ENCODE peak calls at places on chromosome 10, in seven cellular contexts. Q is mucosa of descending colon, P is BE2C, W is WERI-Rb-1, I is colonic mucosa, O is cardiac fibroblast, H is IMR-90. M is an unnamed sample.

GRCh38 chr10:101575580-101576228 is 12.4 kb downstream of the POLL start:
- DNase-seq in Q (no peak), H (no peak), I (no peak), O (no peak), W (no peak), P (no peak), M (no peak)

GRCh38 chr10:126917375-126917774 is 12.1 kb downstream of the DOCK1 start:
- DNase-seq in Q (no peak), W (no peak), H (no peak), I (no peak), P (no peak), O (no peak), M (no peak)

GRCh38 chr10:81104494-81104893 is 566.8 kb downstream of the SH2D4B start:
- DNase-seq in P (no peak), H (no peak), I (no peak), W (no peak), O (no peak), Q (no peak), M (no peak)

GRCh38 chr10:34434119-34434594 is 380.9 kb downstream of the PARD3 start:
- DNase-seq in I (no peak), H (peak; percentile 78), O (peak; percentile 68), P (peak; percentile 10), W (no peak), Q (no peak), M (peak; percentile 58)

GRCh38 chr10:132065491-132066105 is at the start of gene JAKMIP3:
- DNase-seq in W (no peak), P (no peak), H (peak; percentile 96), I (peak; percentile 23), O (peak; percentile 90), Q (peak; percentile 26), M (peak; percentile 83)

GRCh38 chr10:70417568-70417967 is 13.6 kb downstream of the EIF4EBP2 start:
- DNase-seq in P (no peak), H (peak; percentile 52), I (no peak), O (no peak), Q (no peak), W (no peak), M (peak; percentile 52)

GRCh38 chr10:110686037-110686436 is 41.9 kb downstream of the RBM20 start:
- DNase-seq in I (no peak), Q (no peak), O (no peak), H (peak; percentile 60), P (no peak), W (no peak), M (no peak)

GRCh38 chr10:69801434-69802315 is at the start of gene COL13A1:
- DNase-seq in P (peak; percentile 29), I (peak; percentile 41), O (peak; percentile 59), H (peak; percentile 75), W (peak; percentile 87), Q (peak; percentile 21), M (peak; percentile 88)

GRCh38 chr10:70331486-70332268 is 47.9 kb upstream of the NPFFR1 start:
- DNase-seq in O (peak; percentile 96), P (peak; percentile 75), W (peak; percentile 35), Q (peak; percentile 68), I (peak; percentile 64), H (peak; percentile 93), M (peak; percentile 97)

GRCh38 chr10:32357056-32357735 is 10.2 kb upstream of the EPC1 start:
- DNase-seq in Q (no peak), H (no peak), O (no peak), P (no peak), W (no peak), I (no peak), M (no peak)

GRCh38 chr10:71188201-71188600 is 24.2 kb upstream of the UNC5B start:
- DNase-seq in W (no peak), H (no peak), O (no peak), P (no peak), Q (no peak), I (no peak), M (no peak)

GRCh38 chr10:6211341-6212265 is 8.9 kb downstream of the PFKFB3 start:
- DNase-seq in H (peak; percentile 46), O (peak; percentile 69), Q (no peak), I (no peak), P (peak; percentile 48), W (no peak), M (peak; percentile 59)

GRCh38 chr10:77062381-77062780 is 575.2 kb downstream of the KCNMA1 start:
- DNase-seq in W (no peak), I (no peak), P (no peak), H (no peak), O (no peak), Q (no peak), M (no peak)

GRCh38 chr10:64115471-64115870 is 594.3 kb downstream of the REEP3 start:
- DNase-seq in Q (no peak), P (no peak), I (no peak), W (no peak), H (no peak), O (no peak), M (no peak)

DNA sequence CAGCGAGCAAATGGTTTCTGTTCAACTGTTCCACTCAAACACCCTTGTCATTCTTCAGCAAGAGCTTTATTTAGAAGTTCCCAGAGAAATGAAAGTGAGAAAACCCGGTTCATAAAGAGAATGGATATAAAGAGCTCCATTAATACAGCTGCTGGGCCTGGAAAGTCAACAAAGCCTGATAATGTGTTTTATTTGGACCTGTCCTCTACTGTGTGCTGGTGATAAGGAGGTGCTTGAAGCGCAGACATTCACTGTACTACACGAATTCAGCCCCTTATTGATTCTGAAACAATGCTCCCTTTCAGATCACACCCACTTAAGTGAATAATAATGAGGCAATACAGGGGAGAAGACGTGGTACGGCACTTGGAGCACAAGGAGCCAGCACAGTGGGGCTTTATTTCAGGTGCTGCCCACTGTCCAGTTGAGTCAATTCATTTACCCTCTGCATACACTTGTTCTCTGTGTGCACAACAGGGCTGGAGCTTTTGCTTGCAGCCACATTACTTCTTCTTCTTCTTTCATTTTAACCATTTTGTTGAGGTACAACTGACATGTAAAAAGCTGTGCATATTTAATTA is 260.8 kb downstream of the FGFR2 start:
- DNase-seq in H (no peak), O (no peak), I (no peak), W (no peak), P (no peak), Q (no peak), M (no peak)
- TF ChIP-seq CTCF in H (no peak), O (no peak), I (no peak), W (no peak), P (no peak), Q (no peak), M (no peak)

GRCh38 chr10:30755474-30755873 is 125.9 kb upstream of the LYZL2 start:
- DNase-seq in Q (no peak), W (no peak), P (no peak), H (peak; percentile 38), O (peak; percentile 34), I (no peak), M (peak; percentile 93)
- H3K4me3 ChIP-seq in Q (no peak overlapping the region), W (no peak overlapping the region), P (no peak overlapping the region), H (no peak overlapping the region), O (no peak overlapping the region), I (no peak overlapping the region), M (no peak overlapping the region)

GRCh38 chr10:74973993-74974392 is 137.5 kb upstream of the SAMD8 start:
- DNase-seq in I (no peak), W (no peak), O (no peak), Q (no peak), P (no peak), H (no peak), M (no peak)
- TF ChIP-seq CTCF in I (no peak), W (no peak), O (no peak), Q (no peak), P (no peak), H (no peak), M (no peak)

GRCh38 chr10:44960482-44961230 is 1.1 kb downstream of the RASSF4 start:
- DNase-seq in H (no peak), I (peak; percentile 29), Q (no peak), O (no peak), P (no peak), W (no peak), M (no peak)

GRCh38 chr10:44961231-44961571 is 1.6 kb downstream of the RASSF4 start:
- DNase-seq in W (no peak), Q (no peak), I (peak; percentile 17), H (no peak), P (no peak), O (no peak), M (no peak)

GRCh38 chr10:44962870-44963738 is 3.5 kb downstream of the RASSF4 start:
- DNase-seq in W (peak; percentile 65), P (no peak), O (no peak), H (no peak), I (no peak), Q (no peak), M (no peak)

GRCh38 chr10:44963772-44964633 is 4.4 kb downstream of the RASSF4 start:
- DNase-seq in W (peak; percentile 90), Q (peak; percentile 54), P (peak; percentile 28), H (no peak), O (peak; percentile 47), I (peak; percentile 59), M (peak; percentile 52)

DNA sequence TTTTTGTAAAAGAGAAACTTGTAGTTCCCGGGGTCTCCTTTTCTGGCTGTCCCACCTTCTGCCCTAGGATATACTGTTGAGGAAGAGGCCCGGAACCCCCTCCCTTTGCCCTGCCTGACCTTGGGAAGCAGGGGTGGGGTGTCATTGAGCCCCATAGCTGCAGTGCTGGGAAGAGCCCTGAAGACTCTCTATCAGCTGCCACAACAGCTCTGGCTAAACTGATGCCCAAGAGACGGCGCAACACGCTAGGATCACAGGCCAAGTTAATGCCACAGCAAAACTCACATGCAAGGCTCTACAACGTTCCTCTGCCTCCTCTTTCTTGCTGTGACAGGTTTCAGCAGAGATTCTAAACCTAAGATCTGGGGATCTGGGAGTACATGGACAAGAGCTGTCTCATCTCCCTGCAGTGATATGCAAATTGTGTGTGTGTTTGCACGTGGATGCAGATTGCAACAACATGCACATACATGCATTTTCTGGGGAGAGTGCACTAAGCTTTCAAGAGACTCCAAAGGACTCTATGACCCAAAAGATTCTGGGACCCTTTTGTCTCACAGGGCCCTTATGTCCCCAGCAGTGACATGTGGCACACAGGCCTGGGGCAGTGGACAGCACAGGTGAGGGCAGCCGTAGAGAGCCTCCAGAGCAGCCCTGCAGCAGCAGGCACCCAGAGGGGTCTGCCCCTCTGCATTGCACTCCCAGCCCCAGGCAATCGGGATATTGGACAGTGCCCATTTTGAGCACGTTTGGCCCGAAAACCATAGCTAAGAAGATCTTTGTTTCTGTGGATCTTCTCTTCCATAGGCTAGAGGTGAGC is 2.5 kb downstream of the RASSF4 start:
- DNase-seq in P (no peak), H (no peak), O (no peak), Q (no peak), I (peak; percentile 17), W (no peak), M (no peak)
- H3K4me3 ChIP-seq in P (no peak overlapping the region), H (no peak overlapping the region), O (no peak overlapping the region), Q (no peak overlapping the region), I (no peak overlapping the region), W (no peak overlapping the region), M (no peak overlapping the region)

DNA sequence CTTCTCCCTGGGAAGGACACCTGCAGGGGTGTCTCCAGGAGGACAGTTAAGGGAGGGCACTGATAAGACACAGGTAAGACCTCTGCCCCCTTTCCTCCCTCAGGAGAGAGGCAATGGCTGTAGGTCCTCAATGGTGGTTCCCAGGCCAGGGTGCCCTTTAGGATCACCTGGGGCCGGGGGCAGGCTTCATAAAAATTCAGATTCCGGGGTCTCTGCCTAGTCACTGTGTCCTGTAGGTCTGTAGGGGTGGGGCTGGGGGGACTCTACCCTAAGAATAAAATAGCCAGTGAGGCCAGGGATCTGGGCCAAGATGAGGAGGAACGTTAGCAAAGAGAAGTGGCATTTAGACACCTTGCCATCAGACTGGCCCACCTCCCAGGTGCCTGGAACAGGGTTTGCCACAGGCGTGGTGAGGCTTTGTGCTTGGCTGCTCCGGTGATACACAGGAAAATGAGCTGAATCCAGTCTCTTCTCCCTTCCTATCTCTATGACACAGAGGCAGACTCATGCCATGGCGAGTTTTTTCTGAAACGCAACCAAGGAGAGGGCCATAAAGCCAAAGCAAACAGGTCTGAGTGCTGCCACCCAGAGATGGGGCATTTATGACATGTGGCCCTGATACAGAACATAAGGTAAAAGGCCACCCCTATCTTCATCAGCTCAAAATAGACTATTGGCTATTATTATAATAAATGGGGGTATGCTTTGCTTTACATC is 52.6 kb downstream of the SH3PXD2A start:
- DNase-seq in W (no peak), H (no peak), Q (peak; percentile 69), O (no peak), P (no peak), I (peak; percentile 67), M (no peak)
- TF ChIP-seq CTCF in W (no peak), H (no peak), Q (no peak), O (no peak), P (no peak), I (no peak), M (no peak)

M was measured in foreskin fibroblast.